ENCODE peak calls at places on chromosomes 3 and 15, in six cellular contexts. T is GM23248, R is SK-N-SH, O is GM23338, P is PC-3, F is neural progenitor cell. D is an unnamed sample.

GRCh38 chr15:43792761-43793493 is 807 bp downstream of the SERF2 start:
- DNase-seq in P (peak; percentile 20), F (peak; percentile 33), T (peak; percentile 77), O (peak; percentile 35), R (peak; percentile 42), D (no peak)

GRCh38 chr15:89375093-89376062 is 40.8 kb upstream of the POLG start:
- DNase-seq in P (no peak), O (peak; percentile 52), T (no peak), F (no peak), R (no peak), D (no peak)

GRCh38 chr3:158792709-158793108 is 9.1 kb upstream of the MFSD1 start:
- DNase-seq in O (no peak), P (peak; percentile 78), F (no peak), T (peak; percentile 97), R (no peak), D (no peak)

GRCh38 chr15:85690546-85691226 is 104.0 kb downstream of the KLHL25 start:
- DNase-seq in F (no peak), P (no peak), O (no peak), T (peak; percentile 27), R (no peak), D (peak; percentile 53)

GRCh38 chr15:38853608-38854007 is 289.0 kb upstream of the RASGRP1 start:
- DNase-seq in F (peak; percentile 63), T (peak; percentile 54), P (peak; percentile 36), R (no peak), O (peak; percentile 80), D (peak; percentile 14)

GRCh38 chr3:31051226-31051625 is 156.8 kb upstream of the GADL1 start:
- DNase-seq in T (no peak), F (no peak), R (no peak), O (no peak), P (no peak), D (no peak)

GRCh38 chr15:42138411-42138810 is 18.0 kb downstream of the PLA2G4F start:
- DNase-seq in P (no peak), F (no peak), T (no peak), O (no peak), R (no peak), D (no peak)

GRCh38 chr15:67762610-67763368 is 62.5 kb upstream of the SKOR1 start:
- DNase-seq in R (no peak), T (peak; percentile 76), O (no peak), F (no peak), P (no peak), D (no peak)

GRCh38 chr15:41564286-41564959 is 5.4 kb downstream of the TYRO3 start:
- DNase-seq in P (no peak), O (peak; percentile 87), R (peak; percentile 88), F (peak; percentile 75), T (no peak), D (no peak)

GRCh38 chr3:37993811-37994638 is 3.4 kb downstream of the VILL start:
- DNase-seq in O (peak; percentile 80), P (no peak), T (peak; percentile 92), F (peak; percentile 61), R (peak; percentile 82), D (peak; percentile 69)

GRCh38 chr3:30542897-30543296 is 63.5 kb upstream of the TGFBR2 start:
- DNase-seq in O (no peak), R (no peak), T (no peak), P (no peak), F (no peak), D (no peak)

DNA sequence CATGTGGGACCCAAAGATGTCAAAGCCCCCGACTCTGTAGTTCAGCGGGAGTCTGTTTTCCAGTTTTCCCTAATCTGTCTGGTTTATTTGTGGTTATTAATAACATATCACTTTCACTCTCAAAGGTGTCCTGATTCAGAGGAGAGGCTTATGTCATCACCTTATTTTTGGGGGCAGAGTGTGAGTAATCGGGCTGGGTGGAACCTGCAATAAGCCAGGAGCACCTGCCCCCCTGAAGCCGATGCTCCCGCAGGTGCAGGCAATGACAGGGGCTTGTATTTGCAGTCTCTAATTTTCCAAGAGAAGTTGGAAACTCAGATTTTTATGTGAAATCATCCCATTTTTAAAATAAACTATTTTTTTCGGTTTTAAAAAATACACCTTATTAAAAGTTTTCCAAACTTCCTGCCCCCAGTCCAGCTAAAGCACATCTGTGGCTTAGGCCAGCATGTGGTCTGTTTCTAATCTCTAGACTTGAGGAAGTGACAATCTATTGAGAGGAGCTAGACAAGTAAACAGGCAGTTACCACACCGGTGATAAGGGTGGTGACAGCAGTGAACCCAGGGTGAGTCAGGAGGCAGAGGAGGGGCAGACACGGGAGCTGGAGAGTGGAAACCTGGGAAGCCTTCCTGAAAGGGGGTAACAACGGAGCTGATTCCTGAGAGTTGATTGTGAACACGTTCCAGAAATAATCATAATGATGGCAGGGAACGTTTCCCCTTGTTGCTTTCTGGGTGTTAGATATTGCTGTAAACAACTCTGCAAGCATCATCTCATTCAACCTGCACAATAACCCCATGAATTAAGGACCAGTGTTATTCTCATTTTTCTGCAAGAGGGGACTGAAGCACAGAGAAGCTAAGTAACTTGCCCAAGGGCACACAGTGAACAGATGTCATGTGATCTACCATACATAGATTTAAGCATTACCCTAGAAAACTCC is 37.3 kb downstream of the BHLHE40 start:
- DNase-seq in F (no peak), R (no peak), T (peak; percentile 55), O (no peak), P (peak; percentile 75), D (no peak)
- TF ChIP-seq EZH2phosphoT487 in F (no peak), R (no peak), T (no peak), O (no peak), P (no peak), D (no peak)

DNA sequence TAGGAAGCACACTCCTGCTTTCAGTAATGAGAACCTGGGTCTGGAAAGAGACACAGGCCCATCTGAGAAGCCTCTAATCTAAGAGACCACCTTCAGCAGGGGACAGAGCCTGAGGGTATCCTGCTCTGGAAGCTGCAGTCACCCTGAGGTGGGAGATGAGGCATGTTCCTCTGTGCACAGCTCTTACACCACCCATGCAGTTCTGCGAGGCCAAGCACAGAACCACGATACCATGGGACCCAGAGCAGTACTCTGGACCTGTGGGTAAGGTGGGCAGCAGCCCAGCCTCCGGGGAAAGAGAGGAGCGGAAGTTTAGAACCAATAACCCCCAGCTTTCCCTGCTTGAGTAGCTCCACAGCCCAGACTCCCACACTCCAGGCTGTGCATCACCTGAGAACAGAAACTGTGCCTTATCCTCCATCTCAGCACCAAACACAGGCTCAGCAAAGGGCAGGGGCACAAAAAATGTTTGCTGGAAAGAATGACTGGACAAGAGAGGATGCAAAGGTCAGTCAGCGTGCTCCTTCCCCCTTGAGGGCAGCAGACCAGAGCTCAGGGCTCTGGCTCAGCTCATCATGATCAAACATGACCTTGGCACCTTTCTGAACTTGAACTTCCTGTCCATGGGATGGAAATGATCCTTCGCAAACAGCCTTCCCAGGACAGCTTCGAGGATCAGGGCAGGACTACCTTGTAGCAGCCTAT is 43.1 kb downstream of the RBPMS2 start:
- DNase-seq in F (no peak), R (peak; percentile 23), P (no peak), O (no peak), T (no peak), D (no peak)
- H3K4me2 ChIP-seq in F (no peak overlapping the region), R (no peak overlapping the region), P (no peak overlapping the region), O (peak overlapping the region; percentile 73), T (no peak overlapping the region), D (no peak overlapping the region)

DNA sequence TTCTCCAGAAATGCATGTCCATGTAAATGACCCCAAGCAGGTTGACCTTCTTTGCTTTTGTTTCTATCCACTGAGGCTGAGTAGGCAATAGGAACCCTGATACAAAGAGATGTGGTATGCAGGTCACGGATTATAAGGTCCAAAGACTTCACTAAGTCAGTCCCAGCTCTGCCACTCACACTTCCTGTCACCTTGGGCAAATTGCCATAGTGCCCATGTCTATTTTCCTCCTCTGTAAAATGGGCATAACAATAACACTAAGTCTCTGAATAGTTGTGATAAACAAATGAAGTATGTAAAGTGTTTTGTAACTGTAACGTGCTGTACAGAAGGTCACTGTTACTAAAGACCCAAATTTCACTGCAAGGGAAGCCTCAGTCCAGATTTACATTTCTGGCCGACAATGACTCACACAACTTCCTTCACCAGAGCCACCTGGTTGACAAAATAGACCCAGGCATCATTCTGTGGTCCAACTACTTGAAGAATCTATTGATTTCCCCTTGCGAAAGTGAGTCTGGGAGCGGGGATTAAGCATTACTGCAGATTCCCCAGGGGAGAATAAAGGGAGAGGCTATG is 175.4 kb upstream of the LPP start:
- DNase-seq in T (no peak), F (no peak), O (no peak), P (no peak), R (no peak), D (no peak)
- H3F3A ChIP-seq in T (peaks cover 18% of the 10 kb centered on the region), F (no peaks in the 10 kb centered on the region), O (no peaks in the 10 kb centered on the region), P (no peaks in the 10 kb centered on the region), R (peaks cover 6% of the 10 kb centered on the region), D (no peaks in the 10 kb centered on the region)

DNA sequence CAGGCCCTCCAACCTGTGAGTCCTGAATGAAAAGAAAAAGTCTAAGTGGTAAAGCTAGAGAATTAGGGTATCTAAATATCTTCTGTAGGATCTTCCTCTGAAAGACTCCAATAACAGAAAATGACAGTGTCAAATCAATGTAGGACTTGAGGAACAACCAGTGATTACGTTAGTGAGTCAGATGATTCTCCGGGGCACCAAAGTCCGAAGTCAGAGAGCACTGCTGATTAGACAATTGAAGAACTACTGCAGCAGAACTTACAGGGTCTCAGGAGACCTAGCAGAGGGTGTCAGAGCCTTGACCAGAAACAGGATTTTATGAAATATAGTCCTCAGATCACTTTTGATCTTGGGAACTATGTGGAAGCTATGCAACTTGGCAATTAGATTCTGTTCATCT is 605.8 kb downstream of the EPHA3 start:
- DNase-seq in F (no peak), R (no peak), O (no peak), T (no peak), P (no peak), D (no peak)
- TF ChIP-seq EZH2phosphoT487 in F (no peak), R (no peak), O (no peak), T (no peak), P (no peak), D (no peak)